ENCODE peak calls at places on chromosomes 16 and 17, in ten cellular contexts. X is substantia nigra; T is HFFc6; U is myocyte; D is amygdala; K is stimulated activated CD8-positive, alpha-beta memory T cell treated with anti-CD3 and anti-CD28 coated beads, Interleukin-7, amount 100 ng/mL, for 1 hour; W is mesothelial cell of epicardium; S is effector CD4-positive, alpha-beta T cell; Q is posterior cingulate gyrus; I is nephron progenitor cell. O is an unnamed sample.

GRCh38 chr16:86502856-86503748 is 7.2 kb upstream of the FOXF1 start:
- DNase-seq in X (no peak), T (no peak), U (no peak), D (no peak), K (no peak), W (no peak), S (no peak), Q (peak; percentile 34), I (no peak), O (no peak)

GRCh38 chr17:56891751-56892150 is 22.1 kb downstream of the TRIM25 start:
- DNase-seq in X (no peak), T (no peak), U (no peak), D (no peak), K (peak; percentile 23), W (no peak), S (peak; percentile 33), Q (no peak), I (peak; percentile 20), O (no peak)

GRCh38 chr16:87380875-87381274 is 2.7 kb downstream of the FBXO31 start:
- DNase-seq in X (no peak), T (peak; percentile 28), U (no peak), D (no peak), K (no peak), W (no peak), S (no peak), Q (no peak), I (no peak), O (no peak)

GRCh38 chr17:7173687-7174602 is 5.2 kb downstream of the ASGR1 start:
- DNase-seq in X (peak; percentile 71), T (no peak), U (no peak), D (no peak), K (no peak), W (peak; percentile 44), S (peak; percentile 38), Q (no peak), I (peak; percentile 66), O (no peak)

GRCh38 chr16:87276926-87277325 is 40.3 kb downstream of the C16orf95 start:
- DNase-seq in X (no peak), T (no peak), U (no peak), D (no peak), K (no peak), W (no peak), S (no peak), Q (peak; percentile 59), I (no peak), O (no peak)

GRCh38 chr16:86768999-86769398 is 190.7 kb downstream of the FOXL1 start:
- DNase-seq in X (no peak), T (no peak), U (no peak), D (no peak), K (no peak), W (no peak), S (no peak), Q (no peak), I (no peak), O (no peak)

GRCh38 chr16:47774661-47775060 is 313.5 kb downstream of the PHKB start:
- DNase-seq in X (no peak), T (peak; percentile 13), U (no peak), D (no peak), K (no peak), W (no peak), S (no peak), Q (no peak), I (no peak), O (no peak)

GRCh38 chr17:78130439-78131101 is at the start of gene TMC8:
- DNase-seq in X (no peak), T (no peak), U (no peak), D (no peak), K (no peak), W (no peak), S (peak; percentile 70), Q (no peak), I (no peak), O (no peak)

GRCh38 chr16:19005561-19006445 is 22.1 kb downstream of the TMC7 start:
- DNase-seq in X (peak; percentile 89), T (no peak), U (peak; percentile 97), D (peak; percentile 44), K (no peak), W (no peak), S (no peak), Q (peak; percentile 89), I (no peak), O (no peak)

GRCh38 chr16:57069635-57070350 is 22.6 kb upstream of the CPNE2 start:
- DNase-seq in X (no peak), T (no peak), U (no peak), D (no peak), K (no peak), W (no peak), S (no peak), Q (no peak), I (no peak), O (no peak)

GRCh38 chr17:705863-706262 is 8.8 kb downstream of the VPS53 start:
- DNase-seq in X (no peak), T (no peak), U (no peak), D (no peak), K (no peak), W (no peak), S (no peak), Q (no peak), I (no peak), O (no peak)

GRCh38 chr17:30565073-30565935 is 88.1 kb downstream of the GOSR1 start:
- DNase-seq in X (no peak), T (peak; percentile 17), U (no peak), D (no peak), K (no peak), W (peak; percentile 34), S (no peak), Q (no peak), I (no peak), O (peak; percentile 34)

GRCh38 chr16:50007744-50008143 is 17.3 kb upstream of the CNEP1R1 start:
- DNase-seq in X (no peak), T (no peak), U (no peak), D (no peak), K (no peak), W (no peak), S (no peak), Q (no peak), I (no peak), O (no peak)

GRCh38 chr17:60525347-60525623 is 757 bp downstream of the APPBP2 start:
- DNase-seq in X (no peak), T (no peak), U (no peak), D (no peak), K (no peak), W (no peak), S (no peak), Q (no peak), I (no peak), O (no peak)

GRCh38 chr17:46090871-46091270 is 91.8 kb downstream of the STH start:
- DNase-seq in X (no peak), T (no peak), U (no peak), D (no peak), K (no peak), W (no peak), S (no peak), Q (no peak), I (no peak), O (no peak)

GRCh38 chr17:43958953-43959352 is 5.2 kb upstream of the PYY start:
- DNase-seq in X (no peak), T (peak; percentile 32), U (no peak), D (no peak), K (no peak), W (no peak), S (no peak), Q (no peak), I (no peak), O (no peak)

GRCh38 chr17:77330602-77331081 is 189.9 kb downstream of the SEC14L1 start:
- DNase-seq in X (no peak), T (no peak), U (no peak), D (no peak), K (no peak), W (peak; percentile 31), S (no peak), Q (peak; percentile 74), I (no peak), O (peak; percentile 50)

GRCh38 chr17:77405867-77406513 is 265.2 kb downstream of the SEC14L1 start:
- DNase-seq in X (no peak), T (no peak), U (peak; percentile 86), D (no peak), K (no peak), W (no peak), S (no peak), Q (no peak), I (no peak), O (no peak)

GRCh38 chr17:38815576-38816193 is 9.4 kb downstream of the CWC25 start:
- DNase-seq in X (no peak), T (peak; percentile 65), U (peak; percentile 37), D (no peak), K (no peak), W (no peak), S (no peak), Q (peak; percentile 2), I (no peak), O (no peak)

GRCh38 chr16:14569213-14569612 is 60.8 kb downstream of the PARN start:
- DNase-seq in X (no peak), T (no peak), U (no peak), D (no peak), K (no peak), W (no peak), S (no peak), Q (no peak), I (no peak), O (no peak)

GRCh38 chr17:18976201-18976600 is 24.2 kb downstream of the SLC5A10 start:
- DNase-seq in X (no peak), T (no peak), U (no peak), D (no peak), K (no peak), W (no peak), S (no peak), Q (no peak), I (no peak), O (no peak)

GRCh38 chr16:53090591-53091507 is 36.1 kb downstream of the CHD9 start:
- DNase-seq in X (peak; percentile 87), T (peak; percentile 92), U (peak; percentile 98), D (peak; percentile 73), K (no peak), W (no peak), S (no peak), Q (peak; percentile 97), I (no peak), O (peak; percentile 96)

GRCh38 chr17:81021531-81022370 is 13.2 kb upstream of the BAIAP2 start:
- DNase-seq in X (no peak), T (no peak), U (no peak), D (no peak), K (no peak), W (no peak), S (no peak), Q (no peak), I (no peak), O (no peak)

GRCh38 chr17:57313276-57313835 is 57.0 kb downstream of the MSI2 start:
- DNase-seq in X (no peak), T (no peak), U (no peak), D (no peak), K (no peak), W (no peak), S (no peak), Q (no peak), I (no peak), O (no peak)

GRCh38 chr17:28972437-28972836 is 21.1 kb upstream of the PHF12 start:
- DNase-seq in X (no peak), T (peak; percentile 31), U (peak; percentile 72), D (no peak), K (no peak), W (no peak), S (no peak), Q (no peak), I (no peak), O (no peak)

GRCh38 chr17:29617481-29618271 is 5.0 kb downstream of the CORO6 start:
- DNase-seq in X (peak; percentile 76), T (no peak), U (no peak), D (no peak), K (peak; percentile 76), W (no peak), S (peak; percentile 87), Q (peak; percentile 97), I (peak; percentile 67), O (no peak)

GRCh38 chr16:1037023-1037933 is 35.3 kb upstream of the SSTR5 start:
- DNase-seq in X (no peak), T (no peak), U (peak; percentile 88), D (no peak), K (no peak), W (no peak), S (no peak), Q (no peak), I (no peak), O (no peak)

GRCh38 chr17:17096438-17097178 is 54.4 kb downstream of the MPRIP start:
- DNase-seq in X (no peak), T (peak; percentile 15), U (peak; percentile 49), D (no peak), K (no peak), W (no peak), S (no peak), Q (peak; percentile 49), I (no peak), O (no peak)